ENCODE peak calls at places on chromosomes 7 and 10, in nine cellular contexts. R is nephron progenitor cell, D is AG10803, X is Panc1, S is Peyer's patch, W is coronary artery, L is breast epithelium, B is astrocyte of the spinal cord, V is osteoblast. M is an unnamed sample.
A peak's percentile ranks its signal among the peaks of the same experiment; 100 is the strongest.

GRCh38 chr7:117296066-117296465 is 26.8 kb downstream of the WNT2 start:
- DNase-seq in R (no peak), D (no peak), X (no peak), S (no peak), W (no peak), L (no peak), B (no peak), V (no peak), M (no peak)

GRCh38 chr10:71161429-71161828 is 50.9 kb upstream of the UNC5B start:
- DNase-seq in R (no peak), D (no peak), X (no peak), S (no peak), W (no peak), L (no peak), B (peak; percentile 13), V (no peak), M (no peak)

GRCh38 chr10:43649149-43649523 is 455 bp upstream of the ZNF32 start:
- DNase-seq in R (no peak), D (no peak), X (no peak), S (no peak), W (no peak), L (no peak), B (no peak), V (no peak), M (no peak)

GRCh38 chr10:95742529-95742884 is 13.5 kb upstream of the ENTPD1 start:
- DNase-seq in R (no peak), D (no peak), X (no peak), S (no peak), W (no peak), L (no peak), B (peak; percentile 77), V (no peak), M (no peak)

GRCh38 chr7:42237891-42238531 is 1.0 kb upstream of the GLI3 start:
- DNase-seq in R (peak; percentile 85), D (peak; percentile 77), X (no peak), S (peak; percentile 64), W (peak; percentile 79), L (peak; percentile 81), B (peak; percentile 73), V (peak; percentile 93), M (no peak)

GRCh38 chr7:50272808-50273207 is 31.7 kb upstream of the IKZF1 start:
- DNase-seq in R (no peak), D (no peak), X (no peak), S (no peak), W (no peak), L (no peak), B (no peak), V (no peak), M (no peak)

GRCh38 chr10:43874984-43875383 is 226.3 kb upstream of the ZNF32 start:
- DNase-seq in R (no peak), D (no peak), X (no peak), S (no peak), W (no peak), L (no peak), B (no peak), V (no peak), M (no peak)

GRCh38 chr7:2028733-2029132 is 204.0 kb downstream of the MAD1L1 start:
- DNase-seq in R (no peak), D (no peak), X (no peak), S (no peak), W (no peak), L (no peak), B (no peak), V (no peak), M (no peak)

GRCh38 chr10:110003524-110003885 is 4.3 kb upstream of the ADD3 start:
- DNase-seq in R (no peak), D (no peak), X (no peak), S (no peak), W (no peak), L (no peak), B (no peak), V (no peak), M (no peak)

GRCh38 chr7:33707427-33707826 is 197.9 kb upstream of the BMPER start:
- DNase-seq in R (no peak), D (peak; percentile 27), X (no peak), S (no peak), W (no peak), L (no peak), B (no peak), V (no peak), M (peak; percentile 39)

GRCh38 chr10:33553951-33554571 is 219.6 kb upstream of the NRP1 start:
- DNase-seq in R (no peak), D (no peak), X (no peak), S (no peak), W (no peak), L (no peak), B (no peak), V (no peak), M (no peak)

GRCh38 chr7:95267754-95268153 is 56.6 kb downstream of the PON1 start:
- DNase-seq in R (no peak), D (no peak), X (no peak), S (no peak), W (no peak), L (no peak), B (no peak), V (no peak), M (no peak)

GRCh38 chr7:127809285-127809702 is 157.3 kb downstream of the SND1 start:
- DNase-seq in R (no peak), D (peak; percentile 66), X (no peak), S (no peak), W (no peak), L (no peak), B (peak; percentile 41), V (peak; percentile 79), M (no peak)

GRCh38 chr7:74093671-74094223 is 10.1 kb downstream of the LIMK1 start:
- DNase-seq in R (no peak), D (no peak), X (no peak), S (no peak), W (no peak), L (no peak), B (peak; percentile 9), V (no peak), M (no peak)

GRCh38 chr7:34133356-34133982 is 228.1 kb downstream of the BMPER start:
- DNase-seq in R (no peak), D (peak; percentile 96), X (no peak), S (no peak), W (no peak), L (no peak), B (peak; percentile 86), V (peak; percentile 96), M (no peak)

GRCh38 chr7:44194069-44194468 is 4.8 kb upstream of the GCK start:
- DNase-seq in R (no peak), D (no peak), X (no peak), S (no peak), W (no peak), L (no peak), B (no peak), V (no peak), M (no peak)

DNA sequence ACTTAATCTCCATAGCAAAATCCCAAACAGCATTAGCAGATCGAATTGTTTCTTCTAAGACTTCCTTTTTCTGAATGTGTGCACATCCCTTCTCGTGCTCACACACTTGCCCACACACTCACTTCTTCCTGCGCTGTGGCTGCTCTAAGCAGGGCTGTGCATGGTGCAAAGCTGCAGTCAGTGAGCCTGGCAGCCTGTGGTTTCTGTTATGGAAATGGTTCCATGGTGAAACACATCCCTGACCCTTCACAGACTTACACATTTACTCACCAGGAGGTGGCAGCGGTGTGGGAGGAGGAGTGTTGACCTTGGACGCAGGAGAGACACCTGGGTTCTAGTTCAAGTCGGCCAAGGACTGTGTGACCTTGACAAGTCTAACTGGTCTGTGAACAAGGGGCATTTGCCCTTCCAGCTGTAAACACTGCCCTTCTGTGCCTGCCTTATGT is 24.9 kb downstream of the MTURN start:
- DNase-seq in R (peak; percentile 15), D (peak; percentile 34), X (no peak), S (no peak), W (no peak), L (no peak), B (peak; percentile 49), V (no peak), M (no peak)
- TF ChIP-seq CTCF in R (no peak), D (peak; percentile 28), X (peak; percentile 25), S (peak; percentile 25), W (no peak), L (peak; percentile 10), B (peak; percentile 18), V (peak; percentile 20), M (no peak)

GRCh38 chr7:108529341-108529740 is 3.4 kb upstream of the PNPLA8 start:
- DNase-seq in R (no peak), D (no peak), X (no peak), S (no peak), W (no peak), L (no peak), B (no peak), V (no peak), M (no peak)
- TF ChIP-seq CTCF in R (no peak), D (no peak), X (no peak), S (no peak), W (no peak), L (no peak), B (no peak), V (no peak), M (no peak)

GRCh38 chr10:91040343-91040742 is 119.5 kb upstream of the ANKRD1 start:
- DNase-seq in R (no peak), D (no peak), X (no peak), S (no peak), W (no peak), L (no peak), B (no peak), V (no peak), M (no peak)

GRCh38 chr10:91048380-91048779 is 127.5 kb upstream of the ANKRD1 start:
- DNase-seq in R (no peak), D (no peak), X (no peak), S (no peak), W (no peak), L (no peak), B (no peak), V (no peak), M (no peak)

GRCh38 chr10:91046891-91047290 is 126.0 kb upstream of the ANKRD1 start:
- DNase-seq in R (no peak), D (no peak), X (no peak), S (no peak), W (no peak), L (no peak), B (no peak), V (no peak), M (no peak)

GRCh38 chr10:91042069-91042468 is 121.2 kb upstream of the ANKRD1 start:
- DNase-seq in R (no peak), D (no peak), X (no peak), S (no peak), W (no peak), L (no peak), B (no peak), V (no peak), M (no peak)

GRCh38 chr10:91043173-91043910 is 122.5 kb upstream of the ANKRD1 start:
- DNase-seq in R (no peak), D (peak; percentile 25), X (no peak), S (no peak), W (no peak), L (no peak), B (peak; percentile 42), V (peak; percentile 21), M (no peak)
- TF ChIP-seq CTCF in R (peak; percentile 48), D (peak; percentile 59), X (peak; percentile 73), S (peak; percentile 49), W (peak; percentile 25), L (peak; percentile 38), B (peak; percentile 55), V (peak; percentile 66), M (no peak)

DNA sequence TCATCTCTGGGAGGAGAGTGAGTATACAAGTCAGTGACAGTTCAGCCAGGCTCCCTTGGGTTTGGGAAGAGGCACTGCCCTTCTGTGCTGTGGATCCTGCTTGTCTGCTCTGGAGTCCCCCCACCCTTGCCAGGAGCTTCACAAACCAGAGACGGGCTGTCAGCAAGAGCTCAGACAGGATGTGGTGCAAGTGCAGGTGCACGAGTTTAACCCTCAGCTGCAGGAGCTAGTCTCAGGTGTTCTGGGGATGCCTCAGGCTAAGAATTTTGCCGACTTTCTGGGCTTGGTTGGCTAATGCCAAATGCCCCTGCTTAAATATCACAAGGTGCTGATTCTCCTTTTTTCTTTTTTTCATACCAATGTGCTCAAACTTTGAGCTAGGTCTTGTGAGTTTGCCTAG is 22.3 kb downstream of the ZNF783 start:
- DNase-seq in R (no peak), D (no peak), X (no peak), S (peak; percentile 65), W (peak; percentile 68), L (no peak), B (no peak), V (peak; percentile 66), M (no peak)
- TF ChIP-seq CTCF in R (no peak), D (no peak), X (no peak), S (no peak), W (no peak), L (no peak), B (no peak), V (no peak), M (no peak)

M was measured in natural killer cell.